ENCODE peak calls at places on chromosomes 11 and 22, in five cellular contexts. R is stimulated activated CD4-positive, alpha-beta T cell treated with anti-CD3 and anti-CD28 coated beads, Interleukin-1b, Interleukin-23, amount 100 ng/mL, for 24 hours; G is GM23338; C is hippocampal formation; P is lower lobe of right lung. V is an unnamed sample.

GRCh38 chr11:73218106-73218829 is at the start of gene P2RY2:
- DNase-seq in G (peak; percentile 87), C (no peak), P (peak; percentile 93), R (no peak), V (peak; percentile 96)

GRCh38 chr11:76787911-76788596 is 4.9 kb downstream of the TSKU start:
- DNase-seq in R (no peak), G (no peak), C (no peak), P (no peak), V (no peak)

GRCh38 chr11:134727204-134727603 is 315.2 kb upstream of the B3GAT1 start:
- DNase-seq in R (no peak), C (no peak), P (no peak), G (no peak), V (no peak)

GRCh38 chr11:71172680-71173079 is 79.7 kb downstream of the SHANK2 start:
- DNase-seq in P (no peak), G (no peak), R (no peak), C (no peak), V (peak; percentile 14)

GRCh38 chr22:48496987-48497650 is 1330.6 kb downstream of the BRD1 start:
- DNase-seq in R (no peak), G (peak; percentile 47), P (peak; percentile 39), C (no peak), V (no peak)

GRCh38 chr11:93740802-93741093 is 547 bp downstream of the TAF1D start:
- DNase-seq in C (peak; percentile 49), P (peak; percentile 77), G (peak; percentile 63), R (peak; percentile 38), V (no peak)

GRCh38 chr22:30370681-30371080 is 13.9 kb downstream of the CCDC157 start:
- DNase-seq in P (no peak), R (no peak), C (no peak), G (no peak), V (no peak)

GRCh38 chr11:110032257-110032656 is 60.9 kb upstream of the ZC3H12C start:
- DNase-seq in G (no peak), C (no peak), P (no peak), R (no peak), V (no peak)

GRCh38 chr11:94895971-94896370 is 77.4 kb downstream of the CWC15 start:
- DNase-seq in C (no peak), P (no peak), R (no peak), G (no peak), V (no peak)

GRCh38 chr11:8586805-8587204 is 7.2 kb downstream of the STK33 start:
- DNase-seq in G (no peak), C (no peak), P (no peak), R (no peak), V (no peak)

GRCh38 chr11:44066732-44067131 is 662 bp downstream of the ACCS start:
- DNase-seq in P (no peak), R (no peak), C (no peak), G (no peak), V (no peak)

GRCh38 chr22:50439314-50440250 is 35.3 kb downstream of the SBF1 start:
- DNase-seq in C (no peak), G (no peak), R (no peak), P (peak; percentile 38), V (no peak)

GRCh38 chr11:131246589-131247164 is 123.7 kb upstream of the NTM start:
- DNase-seq in P (peak; percentile 52), C (peak; percentile 69), G (peak; percentile 93), R (no peak), V (no peak)

GRCh38 chr11:105035262-105035620 is 297 bp upstream of the CASP1 start:
- DNase-seq in R (no peak), C (no peak), P (no peak), G (no peak), V (no peak)

GRCh38 chr22:19772422-19772672 is 11.8 kb downstream of the TBX1 start:
- DNase-seq in G (no peak), R (no peak), C (no peak), P (no peak), V (no peak)

GRCh38 chr22:46308283-46308988 is 11.8 kb downstream of the GTSE1 start:
- DNase-seq in G (no peak), C (no peak), P (peak; percentile 28), R (no peak), V (no peak)

GRCh38 chr11:72084076-72084475 is 3.4 kb downstream of the LRRC51 start:
- DNase-seq in G (no peak), C (no peak), R (no peak), P (no peak), V (no peak)

GRCh38 chr22:34111210-34111824 is 191.0 kb upstream of the LARGE1 start:
- DNase-seq in R (no peak), C (peak; percentile 2), G (peak; percentile 80), P (no peak), V (peak; percentile 48)

GRCh38 chr11:60326955-60327354 is at the start of gene MS4A6E:
- DNase-seq in R (no peak), C (no peak), P (no peak), G (no peak), V (no peak)

GRCh38 chr11:2885017-2885675 is 429 bp downstream of the CDKN1C start:
- DNase-seq in P (peak; percentile 75), C (peak; percentile 65), R (no peak), G (peak; percentile 73), V (peak; percentile 67)

GRCh38 chr22:42316988-42317387 is 46.5 kb upstream of the TCF20 start:
- DNase-seq in R (no peak), P (no peak), G (no peak), C (no peak), V (no peak)

GRCh38 chr22:36197065-36197440 is 4.6 kb downstream of the APOL4 start:
- DNase-seq in P (no peak), R (no peak), C (no peak), G (peak; percentile 92), V (no peak)

GRCh38 chr22:41382610-41383009 is 868 bp downstream of the TEF start:
- DNase-seq in R (no peak), C (peak; percentile 47), G (no peak), P (no peak), V (no peak)

GRCh38 chr11:113014731-113015455 is 53.7 kb downstream of the NCAM1 start:
- DNase-seq in R (no peak), P (peak; percentile 48), G (peak; percentile 5), C (no peak), V (no peak)

GRCh38 chr11:117072517-117073218 is 25.6 kb downstream of the SIK3 start:
- DNase-seq in P (no peak), R (no peak), C (no peak), G (no peak), V (no peak)

GRCh38 chr11:128095459-128096096 is 491.8 kb downstream of the ETS1 start:
- DNase-seq in C (no peak), P (no peak), G (no peak), R (no peak), V (no peak)

GRCh38 chr11:10181811-10182210 is 112.2 kb downstream of the SBF2 start:
- DNase-seq in R (no peak), G (peak; percentile 43), P (no peak), C (no peak), V (no peak)

GRCh38 chr11:74703211-74703610 is 28.0 kb downstream of the CHRDL2 start:
- DNase-seq in P (no peak), G (no peak), C (no peak), R (no peak), V (no peak)

GRCh38 chr11:12674936-12675696 is 895 bp downstream of the TEAD1 start:
- DNase-seq in G (peak; percentile 47), R (no peak), C (peak; percentile 32), P (peak; percentile 50), V (no peak)

GRCh38 chr22:36197601-36198146 is 3.9 kb downstream of the APOL4 start:
- DNase-seq in R (no peak), C (no peak), P (no peak), G (peak; percentile 42), V (no peak)

GRCh38 chr11:11025087-11025486 is 167.2 kb upstream of the ZBED5 start:
- DNase-seq in P (no peak), R (no peak), G (no peak), C (no peak), V (no peak)

GRCh38 chr11:66851698-66852465 is 5.0 kb upstream of the LRFN4 start:
- DNase-seq in G (peak; percentile 78), P (peak; percentile 49), R (no peak), C (no peak), V (no peak)

GRCh38 chr11:65822760-65823528 is 10.8 kb upstream of the SNX32 start:
- DNase-seq in G (no peak), C (no peak), R (no peak), P (peak; percentile 48), V (peak; percentile 61)

GRCh38 chr22:46791201-46791731 is 28.8 kb downstream of the TBC1D22A start:
- DNase-seq in R (peak; percentile 52), G (no peak), C (peak; percentile 33), P (no peak), V (no peak)

GRCh38 chr11:32311351-32312077 is 123.8 kb downstream of the WT1 start:
- DNase-seq in R (no peak), G (no peak), C (no peak), P (no peak), V (no peak)

GRCh38 chr11:102256251-102256650 is 61.0 kb upstream of the BIRC3 start:
- DNase-seq in C (no peak), G (no peak), P (no peak), R (no peak), V (no peak)

GRCh38 chr11:32297629-32298028 is 137.7 kb downstream of the WT1 start:
- DNase-seq in P (no peak), G (peak; percentile 14), R (no peak), C (no peak), V (no peak)

GRCh38 chr22:45120440-45120839 is 43.3 kb upstream of the NUP50 start:
- DNase-seq in G (no peak), C (no peak), R (no peak), P (no peak), V (no peak)

GRCh38 chr11:106983251-106983650 is 35.0 kb downstream of the GUCY1A2 start:
- DNase-seq in R (no peak), C (no peak), G (no peak), P (no peak), V (no peak)

GRCh38 chr11:35302388-35302787 is 117.0 kb downstream of the SLC1A2 start:
- DNase-seq in P (no peak), G (no peak), R (no peak), C (no peak), V (no peak)

V was measured in left lobe of liver.